ENCODE peak calls at places on chromosomes 12 and 14, in six cellular contexts. B is tibial artery; T is heart left ventricle; K is stimulated activated CD8-positive, alpha-beta memory T cell treated with anti-CD3 and anti-CD28 coated beads, Interleukin-15, amount 100 ng/mL, for 24 hours; V is pons; F is CD8-positive, alpha-beta T cell. Y is an unnamed sample.

GRCh38 chr14:104224516-104225281 is 86.3 kb downstream of the KIF26A start:
- DNase-seq in V (no peak), B (no peak), K (peak; percentile 29), T (no peak), F (peak; percentile 28), Y (no peak)

GRCh38 chr14:52926994-52927393 is 23.9 kb downstream of the FERMT2 start:
- DNase-seq in F (no peak), T (no peak), B (no peak), V (no peak), K (no peak), Y (peak; percentile 35)

GRCh38 chr14:67644428-67644827 is 24.7 kb downstream of the ARG2 start:
- DNase-seq in K (no peak), T (no peak), F (no peak), B (no peak), V (no peak), Y (no peak)

GRCh38 chr12:68304626-68305025 is 27.5 kb downstream of the MDM1 start:
- DNase-seq in F (no peak), V (no peak), T (no peak), B (no peak), K (no peak), Y (no peak)

GRCh38 chr14:35374273-35374681 is 30.3 kb downstream of the NFKBIA start:
- DNase-seq in K (no peak), T (no peak), F (no peak), V (peak; percentile 31), B (peak; percentile 86), Y (peak; percentile 84)

GRCh38 chr12:24661657-24662096 is 287.2 kb downstream of the BCAT1 start:
- DNase-seq in K (no peak), B (peak; percentile 53), F (no peak), T (no peak), V (peak; percentile 31), Y (no peak)

GRCh38 chr12:53749986-53750811 is 1.6 kb downstream of the CISTR start:
- DNase-seq in V (no peak), K (no peak), F (no peak), T (no peak), B (no peak), Y (no peak)

GRCh38 chr12:7450667-7451066 is 6.7 kb upstream of the CD163L1 start:
- DNase-seq in V (no peak), K (no peak), B (no peak), T (no peak), F (no peak), Y (no peak)

GRCh38 chr12:40063424-40063823 is 42.5 kb downstream of the SLC2A13 start:
- DNase-seq in F (no peak), B (no peak), V (no peak), K (no peak), T (peak; percentile 26), Y (peak; percentile 49)

GRCh38 chr14:92105845-92106094 is 612 bp downstream of the ATXN3 start:
- DNase-seq in K (no peak), F (no peak), V (no peak), T (peak; percentile 73), B (peak; percentile 74), Y (peak; percentile 46)

GRCh38 chr12:124109760-124110159 is 136.7 kb downstream of the ZNF664 start:
- DNase-seq in F (no peak), T (no peak), V (no peak), K (no peak), B (no peak), Y (peak; percentile 62)

GRCh38 chr14:64745511-64746041 is 41.4 kb downstream of the PLEKHG3 start:
- DNase-seq in T (no peak), K (no peak), F (no peak), V (peak; percentile 76), B (peak; percentile 49), Y (peak; percentile 31)

GRCh38 chr12:38771871-38772270 is 133.5 kb downstream of the CPNE8 start:
- DNase-seq in K (no peak), B (no peak), F (no peak), T (no peak), V (no peak), Y (no peak)

GRCh38 chr12:79983969-79984629 is 49.2 kb upstream of the PPP1R12A start:
- DNase-seq in K (no peak), F (no peak), V (no peak), B (no peak), T (no peak), Y (peak; percentile 64)

GRCh38 chr12:94545937-94546771 is 86.5 kb upstream of the CEP83 start:
- DNase-seq in B (no peak), K (no peak), V (peak; percentile 73), T (peak; percentile 34), F (no peak), Y (peak; percentile 74)

GRCh38 chr14:86944434-86944833 is 1048.5 kb downstream of the GALC start:
- DNase-seq in F (no peak), B (no peak), T (no peak), V (no peak), K (no peak), Y (no peak)

GRCh38 chr12:52228931-52229330 is 4.1 kb upstream of the KRT7 start:
- DNase-seq in F (no peak), B (no peak), V (no peak), T (no peak), K (no peak), Y (no peak)

GRCh38 chr12:58529897-58530296 is 390.4 kb downstream of the LRIG3 start:
- DNase-seq in B (no peak), K (no peak), T (no peak), V (no peak), F (no peak), Y (peak; percentile 76)

GRCh38 chr12:4417471-4417870 is 28.1 kb downstream of the FGF6 start:
- DNase-seq in K (no peak), F (no peak), T (no peak), V (no peak), B (no peak), Y (no peak)

GRCh38 chr14:50532502-50533313 is at the start of gene MAP4K5:
- DNase-seq in F (peak; percentile 90), V (peak; percentile 90), T (peak; percentile 91), B (peak; percentile 91), K (peak; percentile 71), Y (peak; percentile 97)

GRCh38 chr12:6953417-6954315 is 2.5 kb downstream of the PTPN6 start:
- DNase-seq in T (peak; percentile 75), K (no peak), V (peak; percentile 81), B (peak; percentile 65), F (peak; percentile 69), Y (peak; percentile 55)

GRCh38 chr14:33978892-33979612 is 28.2 kb upstream of the EGLN3 start:
- DNase-seq in V (no peak), K (no peak), F (no peak), T (no peak), B (no peak), Y (no peak)

GRCh38 chr12:11863478-11863906 is 207.2 kb upstream of the BCL2L14 start:
- DNase-seq in K (no peak), T (peak; percentile 66), V (peak; percentile 57), F (no peak), B (peak; percentile 52), Y (peak; percentile 53)

GRCh38 chr12:55060470-55060869 is 40.7 kb downstream of the NEUROD4 start:
- DNase-seq in V (no peak), T (no peak), F (no peak), K (no peak), B (no peak), Y (no peak)

GRCh38 chr12:59929091-59929490 is 333.3 kb downstream of the SLC16A7 start:
- DNase-seq in T (no peak), F (no peak), V (no peak), B (no peak), K (no peak), Y (peak; percentile 52)

GRCh38 chr12:118220697-118221096 is 84.8 kb downstream of the PEBP1 start:
- DNase-seq in K (no peak), F (no peak), T (no peak), B (no peak), V (no peak), Y (no peak)

GRCh38 chr12:109741286-109741969 is 27.8 kb downstream of the FAM222A start:
- DNase-seq in B (peak; percentile 11), T (no peak), K (no peak), V (no peak), F (no peak), Y (no peak)

GRCh38 chr14:68669101-68669500 is 123.8 kb downstream of the ZFP36L1 start:
- DNase-seq in V (no peak), T (no peak), B (peak; percentile 16), K (no peak), F (no peak), Y (no peak)

GRCh38 chr12:71639341-71639760 is 24.3 kb downstream of the ZFC3H1 start:
- DNase-seq in V (peak; percentile 43), T (no peak), K (no peak), F (no peak), B (no peak), Y (no peak)

Y was measured in AG20443.